ENCODE peak calls at places on chromosomes 6 and 20, in five cellular contexts. Z is gastrocnemius medialis, X is heart right ventricle, L is right cardiac atrium, R is aorta. I is an unnamed sample.

GRCh38 chr6:154615483-154616025 is 105.1 kb upstream of the CNKSR3 start:
- ATAC-seq in Z (no peak), X (peak), L (peak), R (peak), I (no peak)

GRCh38 chr6:43375693-43376092 is 6.2 kb upstream of the ZNF318 start:
- ATAC-seq in Z (no peak), X (no peak), L (no peak), R (no peak), I (no peak)

GRCh38 chr6:135474362-135474761 is 23.2 kb downstream of the AHI1 start:
- ATAC-seq in Z (no peak), X (no peak), L (no peak), R (no peak), I (no peak)

GRCh38 chr6:32814145-32814544 is 2.7 kb downstream of the HLA-DOB start:
- ATAC-seq in Z (no peak), X (no peak), L (no peak), R (no peak), I (no peak)

GRCh38 chr6:18243302-18243893 is 20.9 kb downstream of the DEK start:
- ATAC-seq in Z (no peak), X (no peak), L (no peak), R (no peak), I (no peak)

GRCh38 chr6:36302227-36302976 is 32.5 kb downstream of the PNPLA1 start:
- ATAC-seq in Z (peak), X (peak), L (peak), R (peak), I (peak)

GRCh38 chr20:45347297-45347935 is 808 bp downstream of the SDC4 start:
- ATAC-seq in Z (no peak), X (peak), L (no peak), R (no peak), I (no peak)

GRCh38 chr20:9300080-9300479 is 214.3 kb upstream of the LAMP5 start:
- ATAC-seq in Z (no peak), X (no peak), L (no peak), R (no peak), I (no peak)

GRCh38 chr20:56003966-56004365 is 1.4 kb downstream of the CBLN4 start:
- ATAC-seq in Z (no peak), X (no peak), L (peak), R (peak), I (no peak)

GRCh38 chr6:96521267-96521624 is 360 bp upstream of the UFL1 start:
- ATAC-seq in Z (peak), X (peak), L (peak), R (peak), I (peak)

GRCh38 chr6:15327271-15327670 is 81.4 kb downstream of the JARID2 start:
- ATAC-seq in Z (peak), X (no peak), L (peak), R (no peak), I (no peak)

GRCh38 chr6:6614096-6614964 is 25.8 kb downstream of the LY86 start:
- ATAC-seq in Z (no peak), X (no peak), L (no peak), R (no peak), I (no peak)

GRCh38 chr6:157684620-157685299 is 138.3 kb upstream of the SNX9 start:
- ATAC-seq in Z (no peak), X (no peak), L (no peak), R (no peak), I (no peak)

GRCh38 chr20:44209691-44210421 is 715 bp downstream of the OSER1 start:
- ATAC-seq in Z (peak), X (peak), L (peak), R (peak), I (no peak)

GRCh38 chr20:37354210-37355195 is 8.6 kb downstream of the SRC start:
- ATAC-seq in Z (no peak), X (no peak), L (no peak), R (no peak), I (no peak)

GRCh38 chr6:89974776-89975175 is 80.5 kb downstream of the GJA10 start:
- ATAC-seq in Z (peak), X (peak), L (peak), R (no peak), I (no peak)

GRCh38 chr6:43748765-43749164 is 21.2 kb upstream of the VEGFA start:
- ATAC-seq in Z (no peak), X (no peak), L (no peak), R (no peak), I (no peak)

GRCh38 chr6:154476494-154476893 is 34.0 kb downstream of the CNKSR3 start:
- ATAC-seq in Z (no peak), X (no peak), L (no peak), R (no peak), I (no peak)

GRCh38 chr20:10109621-10110020 is 74.8 kb downstream of the ANKEF1 start:
- ATAC-seq in Z (no peak), X (no peak), L (no peak), R (no peak), I (no peak)

GRCh38 chr6:35486005-35486925 is 10.6 kb downstream of the TEAD3 start:
- ATAC-seq in Z (no peak), X (peak), L (peak), R (peak), I (peak)

GRCh38 chr6:125533710-125534397 is 215.6 kb upstream of the HEY2 start:
- ATAC-seq in Z (no peak), X (no peak), L (no peak), R (peak), I (no peak)

GRCh38 chr6:35253249-35253648 is 6.3 kb upstream of the ZNF76 start:
- ATAC-seq in Z (no peak), X (no peak), L (no peak), R (no peak), I (no peak)

GRCh38 chr20:58621906-58622548 is 29.1 kb upstream of the STX16 start:
- ATAC-seq in Z (no peak), X (no peak), L (no peak), R (no peak), I (no peak)

GRCh38 chr6:134061440-134061839 is 9.0 kb upstream of the SLC2A12 start:
- ATAC-seq in Z (no peak), X (no peak), L (no peak), R (no peak), I (no peak)

GRCh38 chr20:57223648-57224489 is 42.6 kb downstream of the BMP7 start:
- ATAC-seq in Z (peak), X (no peak), L (peak), R (peak), I (peak)

GRCh38 chr6:131997450-131998153 is 46.4 kb upstream of the CCN2 start:
- ATAC-seq in Z (no peak), X (no peak), L (no peak), R (peak), I (no peak)

GRCh38 chr6:135121426-135121825 is 59.7 kb upstream of the MYB start:
- ATAC-seq in Z (no peak), X (no peak), L (no peak), R (no peak), I (no peak)

GRCh38 chr6:43393597-43393996 is 24.1 kb upstream of the ZNF318 start:
- ATAC-seq in Z (no peak), X (no peak), L (no peak), R (no peak), I (no peak)

GRCh38 chr6:166318649-166319600 is 10.7 kb upstream of the PRR18 start:
- ATAC-seq in Z (no peak), X (peak), L (peak), R (no peak), I (no peak)

GRCh38 chr20:2806351-2806701 is 5.9 kb upstream of the CPXM1 start:
- ATAC-seq in Z (no peak), X (no peak), L (no peak), R (no peak), I (no peak)

GRCh38 chr6:34352305-34352937 is 40.0 kb downstream of the NUDT3 start:
- ATAC-seq in Z (no peak), X (no peak), L (no peak), R (no peak), I (peak)

GRCh38 chr6:31887173-31887572 is 8.4 kb upstream of the SLC44A4 start:
- ATAC-seq in Z (no peak), X (no peak), L (no peak), R (no peak), I (no peak)

DNA sequence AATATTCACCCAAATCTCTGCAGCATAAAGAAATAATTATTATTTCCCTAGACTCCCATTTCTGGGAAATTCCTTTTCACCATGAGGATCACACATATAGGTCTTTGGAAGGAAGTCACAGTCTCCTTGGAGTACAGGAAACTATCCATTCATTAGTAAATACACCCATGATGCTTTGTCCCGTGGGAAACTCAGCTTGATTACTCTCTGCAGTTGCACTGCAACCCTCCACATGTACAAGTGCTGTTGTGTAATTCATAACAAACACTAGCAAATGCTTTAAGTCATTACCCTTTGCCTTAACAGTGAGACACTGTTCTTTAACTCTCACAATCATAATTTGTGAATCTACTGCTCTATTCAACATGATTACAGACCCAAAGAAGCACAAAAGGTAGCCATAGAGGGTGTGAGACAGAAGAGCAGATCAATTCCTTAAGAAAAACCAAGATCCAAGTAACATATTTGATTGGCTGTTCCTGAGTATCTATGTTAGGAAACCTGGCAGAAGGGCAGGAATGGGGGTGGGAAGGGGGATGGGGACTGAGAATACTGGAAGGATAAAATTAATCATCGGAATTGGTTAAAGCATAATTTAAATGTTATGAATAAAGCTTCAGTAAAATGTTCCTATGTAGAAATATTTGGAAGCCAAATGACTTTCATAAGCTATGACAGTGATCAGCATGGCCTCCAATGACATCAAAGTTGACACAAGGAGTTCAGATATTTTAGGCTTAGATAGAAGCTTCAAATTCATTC is 268.0 kb downstream of the HACE1 start:
- ATAC-seq in Z (no peak), X (no peak), L (no peak), R (no peak), I (no peak)
- H3K4me3 ChIP-seq in Z (no peak), X (no peak), L (no peak), R (no peak), I (no peak)

GRCh38 chr20:61797971-61798411 is 267.7 kb downstream of the TAF4 start:
- ATAC-seq in Z (no peak), X (no peak), L (no peak), R (no peak), I (no peak)

GRCh38 chr20:61797200-61797599 is 268.5 kb downstream of the TAF4 start:
- ATAC-seq in Z (no peak), X (no peak), L (no peak), R (no peak), I (no peak)

GRCh38 chr20:61796738-61797137 is 268.9 kb downstream of the TAF4 start:
- ATAC-seq in Z (no peak), X (no peak), L (no peak), R (no peak), I (no peak)

GRCh38 chr20:61798632-61799031 is 267.0 kb downstream of the TAF4 start:
- ATAC-seq in Z (no peak), X (no peak), L (no peak), R (no peak), I (no peak)

DNA sequence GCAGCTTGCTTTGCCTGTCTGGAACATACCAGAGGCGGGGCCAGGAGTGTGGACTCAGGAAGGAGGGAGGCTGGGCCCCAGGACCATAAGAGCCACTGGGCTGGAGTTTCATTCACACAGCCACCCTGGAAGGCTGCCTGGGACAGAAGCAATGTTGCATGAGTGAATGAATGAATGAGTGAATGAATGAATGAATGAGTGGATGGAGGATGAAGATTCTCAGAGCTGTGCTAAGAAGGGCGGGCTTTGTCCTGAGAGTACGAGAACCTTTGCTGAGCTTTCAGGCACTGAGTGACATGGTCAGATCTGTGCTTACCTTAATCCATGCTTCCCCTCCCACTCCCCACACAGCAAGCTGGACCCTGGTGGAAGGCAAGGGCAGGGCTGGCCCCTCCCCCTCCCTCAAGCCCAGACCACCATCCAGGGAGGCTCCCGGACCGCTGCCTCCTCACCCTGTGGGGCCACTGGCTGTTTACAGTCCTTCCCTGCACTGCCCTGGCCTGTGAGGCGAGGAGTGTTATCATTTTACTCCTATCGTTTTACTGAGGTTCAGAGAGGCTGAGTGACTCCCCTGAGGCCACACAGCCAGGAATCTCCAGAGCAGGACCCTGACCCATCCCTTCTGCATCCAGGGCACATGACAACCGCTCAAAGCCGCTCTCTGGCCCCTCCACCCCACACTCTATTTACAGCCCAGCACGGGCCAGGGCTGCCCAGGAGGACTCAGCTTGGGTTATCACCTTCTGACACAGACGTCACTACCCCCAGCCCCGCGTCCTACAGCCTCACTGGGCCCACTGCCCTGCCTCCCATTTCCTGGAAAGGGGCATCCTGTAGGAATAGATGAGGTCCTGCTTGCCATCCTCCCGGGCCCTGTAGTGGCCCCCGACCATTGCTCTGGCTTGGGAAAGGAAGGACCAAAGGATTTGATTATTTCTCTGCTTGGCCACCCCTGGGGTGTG is 269.7 kb downstream of the TAF4 start:
- ATAC-seq in Z (no peak), X (no peak), L (no peak), R (no peak), I (no peak)
- H3K4me3 ChIP-seq in Z (no peak), X (no peak), L (no peak), R (no peak), I (no peak)

DNA sequence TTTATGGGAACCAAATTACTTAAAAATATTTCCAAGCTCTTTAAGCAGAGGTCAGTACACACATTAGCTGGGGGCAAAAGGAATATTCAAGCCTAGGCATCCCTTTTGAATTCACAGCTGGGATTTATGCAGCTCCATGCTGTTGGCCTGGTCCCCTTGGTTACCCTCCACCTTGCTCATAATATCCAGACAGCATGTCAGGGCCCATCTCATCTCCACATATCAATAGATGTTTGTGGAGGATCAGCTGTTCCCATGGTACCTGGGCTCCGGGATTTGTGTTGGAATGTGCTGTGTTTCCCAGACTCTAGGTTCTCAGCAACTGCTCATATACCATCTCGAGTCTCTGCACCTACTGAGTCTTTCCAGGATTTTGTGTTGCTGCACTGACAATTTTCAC is 534.8 kb downstream of the BMP2 start:
- ATAC-seq in Z (no peak), X (no peak), L (no peak), R (no peak), I (no peak)
- H3K4me3 ChIP-seq in Z (no peak), X (no peak), L (no peak), R (no peak), I (no peak)

DNA sequence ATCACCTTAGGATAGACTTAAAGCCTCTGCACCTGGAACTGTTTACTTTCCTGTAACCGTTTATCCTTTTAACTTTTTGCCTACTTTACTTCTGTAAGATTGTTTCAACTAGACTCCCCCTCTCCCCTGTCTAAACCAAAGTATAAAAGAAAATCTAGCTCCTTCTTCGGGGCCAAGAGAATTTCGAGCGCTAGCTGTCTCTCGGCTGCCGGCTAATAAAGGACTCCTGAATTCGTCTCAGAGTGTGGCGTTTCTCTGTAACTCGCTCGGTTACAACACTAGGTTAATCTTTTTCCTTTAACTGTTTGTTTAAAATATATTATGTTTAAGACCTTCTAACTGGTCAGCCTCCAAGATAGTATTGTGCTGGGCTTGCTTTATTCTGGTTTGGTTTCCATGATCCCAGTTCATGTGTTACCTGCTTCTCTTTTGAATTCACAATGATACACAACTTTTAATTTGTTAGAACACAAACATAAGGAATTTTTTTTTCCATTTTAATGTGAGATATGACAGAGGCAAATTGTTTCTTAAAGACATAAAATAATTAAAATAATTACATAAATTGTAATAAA is 8.7 kb upstream of the NQO2 start:
- ATAC-seq in Z (no peak), X (no peak), L (no peak), R (no peak), I (no peak)
- H3K4me3 ChIP-seq in Z (peak), X (peak), L (peak), R (peak), I (peak)

I was measured in gastroesophageal sphincter.